ENCODE peak calls at places on chromosomes 1 and 21, in nine cellular contexts. K is AG04450, E is AG10803, W is fibroblast of lung, I is MG63, F is esophagus squamous epithelium, J is epithelial cell of esophagus, U is endodermal cell, Z is right cardiac atrium. T is an unnamed sample.

GRCh38 chr1:88683516-88683847 is 591 bp upstream of the PKN2 start:
- DNase-seq in E (peak; percentile 32), J (peak; percentile 64), U (peak; percentile 79), Z (peak; percentile 41), W (no peak), I (peak; percentile 59), F (no peak), K (no peak), T (no peak)

GRCh38 chr1:110192541-110192940 is 17.6 kb upstream of the KCNC4 start:
- DNase-seq in E (no peak), W (no peak), J (no peak), U (no peak), Z (no peak), K (no peak), I (no peak), F (no peak), T (no peak)

GRCh38 chr1:156126043-156126700 is 11.7 kb downstream of the LMNA start:
- DNase-seq in K (peak; percentile 90), J (peak; percentile 94), F (peak; percentile 42), Z (peak; percentile 97), I (peak; percentile 99), E (peak; percentile 97), U (peak; percentile 91), W (peak; percentile 98), T (no peak)

GRCh38 chr1:111234258-111234657 is 6.7 kb downstream of the CHI3L2 start:
- DNase-seq in I (peak; percentile 45), U (no peak), J (peak; percentile 75), K (no peak), Z (no peak), E (no peak), F (no peak), W (no peak), T (no peak)

GRCh38 chr1:13836136-13836535 is 136.1 kb downstream of the PRDM2 start:
- DNase-seq in E (no peak), I (peak; percentile 23), K (no peak), J (no peak), W (no peak), F (no peak), U (no peak), Z (no peak), T (no peak)

GRCh38 chr1:203462878-203463277 is 12.7 kb upstream of the PRELP start:
- DNase-seq in E (peak; percentile 94), J (peak; percentile 64), I (peak; percentile 81), U (no peak), W (peak; percentile 73), K (no peak), F (no peak), Z (peak; percentile 63), T (no peak)

GRCh38 chr1:9211291-9211811 is 23.2 kb upstream of the H6PD start:
- DNase-seq in J (no peak), K (peak; percentile 79), I (no peak), W (peak; percentile 85), Z (no peak), E (no peak), F (no peak), U (no peak), T (no peak)

GRCh38 chr1:59332983-59333382 is 36.1 kb downstream of the FGGY start:
- DNase-seq in F (no peak), W (peak; percentile 52), Z (no peak), J (peak; percentile 68), I (peak; percentile 14), K (no peak), U (no peak), E (peak; percentile 76), T (no peak)

GRCh38 chr1:25756210-25756609 is 43.8 kb upstream of the SELENON start:
- DNase-seq in J (no peak), Z (no peak), E (no peak), K (no peak), F (no peak), U (no peak), W (no peak), I (no peak), T (no peak)

GRCh38 chr1:8740034-8740449 is 77.4 kb downstream of the RERE start:
- DNase-seq in W (peak; percentile 95), E (peak; percentile 56), F (no peak), K (peak; percentile 86), U (no peak), I (peak; percentile 57), J (peak; percentile 83), Z (no peak), T (peak; percentile 52)

GRCh38 chr1:174740248-174740990 is 259.3 kb upstream of the CACYBP start:
- DNase-seq in Z (no peak), F (no peak), E (peak; percentile 43), I (no peak), K (no peak), U (no peak), J (peak; percentile 64), W (peak; percentile 30), T (no peak)

GRCh38 chr1:28056129-28056925 is 32.1 kb downstream of the EYA3 start:
- DNase-seq in I (no peak), K (no peak), Z (no peak), U (no peak), E (no peak), W (no peak), F (no peak), J (no peak), T (peak; percentile 50)

GRCh38 chr21:31873696-31874599 is 1.1 kb downstream of the HUNK start:
- DNase-seq in F (no peak), E (peak; percentile 39), J (no peak), I (peak; percentile 44), Z (peak; percentile 47), U (peak; percentile 90), W (no peak), K (no peak), T (no peak)

DNA sequence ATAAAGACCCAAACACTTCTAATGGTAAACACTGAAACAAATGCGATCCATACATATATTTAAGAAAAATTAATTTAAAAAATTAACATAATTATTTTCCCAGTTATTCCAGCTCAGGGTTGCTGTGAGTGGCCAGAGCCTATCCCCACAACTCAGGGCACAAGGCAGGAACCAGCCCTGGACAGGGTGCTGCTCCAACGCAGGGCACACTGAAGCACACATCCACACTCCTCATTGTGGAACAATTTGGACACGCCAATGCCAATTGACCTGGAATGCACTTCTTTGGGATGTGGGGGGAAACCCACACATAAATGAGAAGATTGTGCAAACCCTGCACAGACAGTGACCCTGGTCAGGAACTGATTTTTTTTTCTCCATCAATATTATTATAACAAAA is 23.4 kb downstream of the SAMSN1 start:
- DNase-seq in E (no peak), J (no peak), U (no peak), Z (no peak), F (no peak), K (no peak), I (no peak), W (no peak), T (no peak)
- H3K4me3 ChIP-seq in E (no peak overlapping the region), J (no peak overlapping the region), U (no peak overlapping the region), Z (no peak overlapping the region), F (no peak overlapping the region), K (no peak overlapping the region), I (no peak overlapping the region), W (no peak overlapping the region), T (no peak overlapping the region)

DNA sequence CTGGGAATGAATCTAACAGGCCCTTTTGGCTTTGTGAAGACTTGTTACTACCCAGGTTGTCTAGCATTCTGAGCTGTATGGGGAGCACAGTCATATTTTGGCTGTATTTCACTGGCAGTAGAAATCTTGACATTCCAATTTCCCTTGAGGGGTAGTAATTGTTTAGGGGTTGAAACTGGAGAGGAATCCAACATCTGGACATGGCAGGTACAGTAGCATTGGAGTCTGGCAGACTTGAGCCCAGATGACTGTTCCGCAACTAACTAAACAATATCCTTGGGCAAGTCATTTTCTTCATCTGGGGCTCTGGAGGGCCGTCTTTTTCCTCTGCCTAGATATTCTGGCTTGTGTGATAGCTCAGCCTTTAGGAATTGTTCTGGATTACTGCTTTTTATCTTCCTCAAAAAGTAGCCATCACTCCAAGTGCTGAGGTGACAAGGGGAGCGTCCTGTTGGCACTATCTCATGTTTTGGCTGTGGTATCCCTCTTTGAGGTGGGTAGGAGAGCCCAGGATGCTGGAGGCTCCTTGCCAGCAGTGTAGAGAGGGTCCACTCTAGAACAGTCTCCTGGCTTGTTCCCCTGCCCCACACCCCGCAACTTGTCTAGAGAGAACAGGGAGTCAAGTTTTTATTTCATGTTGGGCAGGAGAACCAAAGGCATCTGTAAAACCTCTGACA is 22.7 kb upstream of the NBL1 start:
- DNase-seq in Z (no peak), F (no peak), K (no peak), J (no peak), I (peak; percentile 72), W (no peak), E (peak; percentile 70), U (no peak), T (no peak)
- H3K4me3 ChIP-seq in Z (no peak overlapping the region), F (no peak overlapping the region), K (no peak overlapping the region), J (no peak overlapping the region), I (no peak overlapping the region), W (no peak overlapping the region), E (no peak overlapping the region), U (no peak overlapping the region), T (no peak overlapping the region)

DNA sequence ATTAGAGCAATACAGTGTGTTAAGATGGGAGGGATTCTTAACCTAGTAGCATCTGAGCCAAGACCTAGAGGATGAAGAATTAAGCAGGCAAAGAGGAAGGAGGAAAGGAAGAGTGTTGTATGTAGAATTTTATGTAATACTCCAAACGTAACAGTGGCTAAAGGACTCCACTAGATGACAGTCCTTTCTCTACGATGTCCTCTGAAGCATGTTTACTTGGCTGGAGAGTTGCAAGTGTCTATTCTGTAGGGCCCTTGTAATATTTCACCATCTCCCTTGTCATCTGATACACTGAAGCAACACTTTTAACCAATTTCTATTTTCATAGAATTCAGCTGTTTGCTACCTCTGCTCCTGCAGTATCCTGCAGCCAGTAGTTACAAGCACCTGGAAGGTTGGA is 2.2 kb upstream of the YBX1 start:
- DNase-seq in F (no peak), W (no peak), U (no peak), I (no peak), Z (no peak), K (no peak), J (no peak), E (no peak), T (no peak)
- H3K4me3 ChIP-seq in F (no peak overlapping the region), W (no peak overlapping the region), U (peak overlapping the region; percentile 90), I (no peak overlapping the region), Z (no peak overlapping the region), K (no peak overlapping the region), J (no peak overlapping the region), E (no peak overlapping the region), T (no peak overlapping the region)

GRCh38 chr1:205497351-205497750 is 7.1 kb upstream of the CDK18 start:
- DNase-seq in W (no peak), K (no peak), U (no peak), F (no peak), I (no peak), E (no peak), J (no peak), Z (no peak), T (no peak)

GRCh38 chr1:205502992-205503391 is 1.5 kb upstream of the CDK18 start:
- DNase-seq in W (no peak), I (no peak), U (no peak), E (no peak), K (no peak), J (no peak), F (no peak), Z (no peak), T (no peak)

GRCh38 chr1:205502111-205502810 is 2.2 kb upstream of the CDK18 start:
- DNase-seq in Z (no peak), J (no peak), F (no peak), U (no peak), K (no peak), E (no peak), W (no peak), I (no peak), T (no peak)

GRCh38 chr1:205499789-205500188 is 4.7 kb upstream of the CDK18 start:
- DNase-seq in F (no peak), Z (no peak), U (no peak), K (no peak), J (no peak), W (no peak), E (no peak), I (no peak), T (no peak)

GRCh38 chr1:205500240-205501218 is 3.9 kb upstream of the CDK18 start:
- DNase-seq in F (no peak), E (no peak), J (no peak), Z (no peak), U (peak; percentile 62), W (no peak), K (no peak), I (peak; percentile 87), T (no peak)
- H3K4me3 ChIP-seq in F (no peak overlapping the region), E (no peak overlapping the region), J (no peak overlapping the region), Z (no peak overlapping the region), U (no peak overlapping the region), W (no peak overlapping the region), K (no peak overlapping the region), I (no peak overlapping the region), T (no peak overlapping the region)

T was measured in epithelial cell of proximal tubule.